ENCODE peak calls at places on chromosome 19, in eight cellular contexts. One of them, this sample, is unnamed.

GRCh38 chr19:38805180-38805579 is 7.6 kb downstream of the LGALS4 start:
- DNase-seq in AG10803: no peak
- DNase-seq in NCI-H1105 treated with DMSO at 0.1 percent for 48 hours: no peak
- DNase-seq in activated CD8-positive, alpha-beta memory T cell treated with anti-CD3 and anti-CD28 coated beads for 48 hours: no peak
- DNase-seq in fibroblast of the aortic adventitia: peak; percentile 2
- DNase-seq in HTR-8/SVneo: no peak
- DNase-seq in naive thymus-derived CD8-positive, alpha-beta T cell: no peak
- DNase-seq in hippocampal formation: no peak
- DNase-seq in this sample: no peak

GRCh38 chr19:46602392-46603194 is 1.5 kb downstream of the CALM3 start:
- DNase-seq in NCI-H1105 treated with DMSO at 0.1 percent for 48 hours: no peak
- DNase-seq in fibroblast of the aortic adventitia: peak; percentile 23
- DNase-seq in hippocampal formation: no peak
- DNase-seq in naive thymus-derived CD8-positive, alpha-beta T cell: no peak
- DNase-seq in HTR-8/SVneo: no peak
- DNase-seq in AG10803: no peak
- DNase-seq in activated CD8-positive, alpha-beta memory T cell treated with anti-CD3 and anti-CD28 coated beads for 48 hours: no peak
- DNase-seq in this sample: no peak

GRCh38 chr19:43224855-43225253 is 19.4 kb upstream of the PSG4 start:
- DNase-seq in naive thymus-derived CD8-positive, alpha-beta T cell: no peak
- DNase-seq in AG10803: no peak
- DNase-seq in fibroblast of the aortic adventitia: no peak
- DNase-seq in activated CD8-positive, alpha-beta memory T cell treated with anti-CD3 and anti-CD28 coated beads for 48 hours: no peak
- DNase-seq in NCI-H1105 treated with DMSO at 0.1 percent for 48 hours: no peak
- DNase-seq in HTR-8/SVneo: no peak
- DNase-seq in hippocampal formation: no peak
- DNase-seq in this sample: no peak

GRCh38 chr19:35301961-35302360 is 10.0 kb downstream of the MAG start:
- DNase-seq in activated CD8-positive, alpha-beta memory T cell treated with anti-CD3 and anti-CD28 coated beads for 48 hours: no peak
- DNase-seq in NCI-H1105 treated with DMSO at 0.1 percent for 48 hours: no peak
- DNase-seq in HTR-8/SVneo: no peak
- DNase-seq in AG10803: no peak
- DNase-seq in naive thymus-derived CD8-positive, alpha-beta T cell: no peak
- DNase-seq in fibroblast of the aortic adventitia: no peak
- DNase-seq in hippocampal formation: no peak
- DNase-seq in this sample: no peak

GRCh38 chr19:50264483-50265186 is 61.2 kb downstream of the MYH14 start:
- DNase-seq in fibroblast of the aortic adventitia: no peak
- DNase-seq in HTR-8/SVneo: no peak
- DNase-seq in activated CD8-positive, alpha-beta memory T cell treated with anti-CD3 and anti-CD28 coated beads for 48 hours: no peak
- DNase-seq in hippocampal formation: no peak
- DNase-seq in NCI-H1105 treated with DMSO at 0.1 percent for 48 hours: no peak
- DNase-seq in naive thymus-derived CD8-positive, alpha-beta T cell: no peak
- DNase-seq in AG10803: no peak
- DNase-seq in this sample: no peak

GRCh38 chr19:43820098-43820860 is 6.8 kb upstream of the ZNF283 start:
- DNase-seq in naive thymus-derived CD8-positive, alpha-beta T cell: no peak
- DNase-seq in hippocampal formation: no peak
- DNase-seq in NCI-H1105 treated with DMSO at 0.1 percent for 48 hours: no peak
- DNase-seq in fibroblast of the aortic adventitia: peak; percentile 39
- DNase-seq in HTR-8/SVneo: peak; percentile 18
- DNase-seq in AG10803: peak; percentile 43
- DNase-seq in activated CD8-positive, alpha-beta memory T cell treated with anti-CD3 and anti-CD28 coated beads for 48 hours: no peak
- DNase-seq in this sample: peak; percentile 69

GRCh38 chr19:19606021-19606420 is 12.5 kb downstream of the PBX4 start:
- DNase-seq in NCI-H1105 treated with DMSO at 0.1 percent for 48 hours: no peak
- DNase-seq in hippocampal formation: no peak
- DNase-seq in naive thymus-derived CD8-positive, alpha-beta T cell: peak; percentile 73
- DNase-seq in fibroblast of the aortic adventitia: no peak
- DNase-seq in HTR-8/SVneo: no peak
- DNase-seq in AG10803: no peak
- DNase-seq in activated CD8-positive, alpha-beta memory T cell treated with anti-CD3 and anti-CD28 coated beads for 48 hours: no peak
- DNase-seq in this sample: no peak

GRCh38 chr19:3057275-3057714 is 5.0 kb downstream of the TLE5 start:
- DNase-seq in naive thymus-derived CD8-positive, alpha-beta T cell: no peak
- DNase-seq in NCI-H1105 treated with DMSO at 0.1 percent for 48 hours: peak; percentile 38
- DNase-seq in fibroblast of the aortic adventitia: peak; percentile 65
- DNase-seq in hippocampal formation: peak; percentile 57
- DNase-seq in AG10803: peak; percentile 49
- DNase-seq in activated CD8-positive, alpha-beta memory T cell treated with anti-CD3 and anti-CD28 coated beads for 48 hours: no peak
- DNase-seq in HTR-8/SVneo: no peak
- DNase-seq in this sample: peak; percentile 68

GRCh38 chr19:39671739-39672363 is 16.1 kb downstream of the LGALS16 start:
- DNase-seq in AG10803: peak; percentile 29
- DNase-seq in HTR-8/SVneo: peak; percentile 38
- DNase-seq in fibroblast of the aortic adventitia: peak; percentile 66
- DNase-seq in activated CD8-positive, alpha-beta memory T cell treated with anti-CD3 and anti-CD28 coated beads for 48 hours: no peak
- DNase-seq in naive thymus-derived CD8-positive, alpha-beta T cell: peak; percentile 76
- DNase-seq in NCI-H1105 treated with DMSO at 0.1 percent for 48 hours: peak; percentile 58
- DNase-seq in hippocampal formation: no peak
- DNase-seq in this sample: peak; percentile 46

GRCh38 chr19:11931051-11931450 is 6.1 kb downstream of the ZNF700 start:
- DNase-seq in hippocampal formation: no peak
- DNase-seq in activated CD8-positive, alpha-beta memory T cell treated with anti-CD3 and anti-CD28 coated beads for 48 hours: no peak
- DNase-seq in HTR-8/SVneo: no peak
- DNase-seq in fibroblast of the aortic adventitia: no peak
- DNase-seq in naive thymus-derived CD8-positive, alpha-beta T cell: no peak
- DNase-seq in AG10803: no peak
- DNase-seq in NCI-H1105 treated with DMSO at 0.1 percent for 48 hours: no peak
- DNase-seq in this sample: no peak

GRCh38 chr19:31105761-31106160 is 243.5 kb downstream of the TSHZ3 start:
- DNase-seq in NCI-H1105 treated with DMSO at 0.1 percent for 48 hours: no peak
- DNase-seq in activated CD8-positive, alpha-beta memory T cell treated with anti-CD3 and anti-CD28 coated beads for 48 hours: no peak
- DNase-seq in naive thymus-derived CD8-positive, alpha-beta T cell: no peak
- DNase-seq in HTR-8/SVneo: no peak
- DNase-seq in fibroblast of the aortic adventitia: no peak
- DNase-seq in hippocampal formation: no peak
- DNase-seq in AG10803: no peak
- DNase-seq in this sample: no peak

GRCh38 chr19:39197808-39198207 is 1.0 kb downstream of the NCCRP1 start:
- DNase-seq in HTR-8/SVneo: no peak
- DNase-seq in AG10803: no peak
- DNase-seq in activated CD8-positive, alpha-beta memory T cell treated with anti-CD3 and anti-CD28 coated beads for 48 hours: no peak
- DNase-seq in naive thymus-derived CD8-positive, alpha-beta T cell: no peak
- DNase-seq in fibroblast of the aortic adventitia: no peak
- DNase-seq in hippocampal formation: no peak
- DNase-seq in NCI-H1105 treated with DMSO at 0.1 percent for 48 hours: no peak
- DNase-seq in this sample: no peak

GRCh38 chr19:3365447-3366103 is 808 bp upstream of the NFIC start:
- DNase-seq in activated CD8-positive, alpha-beta memory T cell treated with anti-CD3 and anti-CD28 coated beads for 48 hours: no peak
- DNase-seq in fibroblast of the aortic adventitia: peak; percentile 67
- DNase-seq in HTR-8/SVneo: peak; percentile 54
- DNase-seq in hippocampal formation: peak; percentile 59
- DNase-seq in AG10803: peak; percentile 64
- DNase-seq in naive thymus-derived CD8-positive, alpha-beta T cell: no peak
- DNase-seq in NCI-H1105 treated with DMSO at 0.1 percent for 48 hours: peak; percentile 56
- DNase-seq in this sample: no peak

GRCh38 chr19:49613374-49613773 is 22.4 kb downstream of the PRR12 start:
- DNase-seq in hippocampal formation: no peak
- DNase-seq in HTR-8/SVneo: peak; percentile 27
- DNase-seq in NCI-H1105 treated with DMSO at 0.1 percent for 48 hours: no peak
- DNase-seq in fibroblast of the aortic adventitia: peak; percentile 12
- DNase-seq in naive thymus-derived CD8-positive, alpha-beta T cell: no peak
- DNase-seq in AG10803: no peak
- DNase-seq in activated CD8-positive, alpha-beta memory T cell treated with anti-CD3 and anti-CD28 coated beads for 48 hours: no peak
- DNase-seq in this sample: peak; percentile 26

GRCh38 chr19:18292460-18292809 is 11.0 kb upstream of the JUND start:
- DNase-seq in HTR-8/SVneo: no peak
- DNase-seq in fibroblast of the aortic adventitia: no peak
- DNase-seq in naive thymus-derived CD8-positive, alpha-beta T cell: no peak
- DNase-seq in activated CD8-positive, alpha-beta memory T cell treated with anti-CD3 and anti-CD28 coated beads for 48 hours: no peak
- DNase-seq in NCI-H1105 treated with DMSO at 0.1 percent for 48 hours: no peak
- DNase-seq in hippocampal formation: no peak
- DNase-seq in AG10803: no peak
- DNase-seq in this sample: no peak

GRCh38 chr19:37935341-37935740 is 28.3 kb downstream of the SIPA1L3 start:
- DNase-seq in activated CD8-positive, alpha-beta memory T cell treated with anti-CD3 and anti-CD28 coated beads for 48 hours: no peak
- DNase-seq in hippocampal formation: no peak
- DNase-seq in fibroblast of the aortic adventitia: no peak
- DNase-seq in naive thymus-derived CD8-positive, alpha-beta T cell: no peak
- DNase-seq in NCI-H1105 treated with DMSO at 0.1 percent for 48 hours: no peak
- DNase-seq in HTR-8/SVneo: no peak
- DNase-seq in AG10803: no peak
- DNase-seq in this sample: no peak

GRCh38 chr19:16876904-16877361 is 11.9 kb upstream of the F2RL3 start:
- DNase-seq in AG10803: no peak
- DNase-seq in NCI-H1105 treated with DMSO at 0.1 percent for 48 hours: no peak
- DNase-seq in activated CD8-positive, alpha-beta memory T cell treated with anti-CD3 and anti-CD28 coated beads for 48 hours: no peak
- DNase-seq in hippocampal formation: no peak
- DNase-seq in naive thymus-derived CD8-positive, alpha-beta T cell: no peak
- DNase-seq in HTR-8/SVneo: no peak
- DNase-seq in fibroblast of the aortic adventitia: no peak
- DNase-seq in this sample: no peak

GRCh38 chr19:10811391-10812111 is 24.5 kb downstream of the TMED1 start:
- DNase-seq in fibroblast of the aortic adventitia: no peak
- DNase-seq in NCI-H1105 treated with DMSO at 0.1 percent for 48 hours: no peak
- DNase-seq in HTR-8/SVneo: no peak
- DNase-seq in activated CD8-positive, alpha-beta memory T cell treated with anti-CD3 and anti-CD28 coated beads for 48 hours: no peak
- DNase-seq in naive thymus-derived CD8-positive, alpha-beta T cell: no peak
- DNase-seq in hippocampal formation: no peak
- DNase-seq in AG10803: no peak
- DNase-seq in this sample: no peak

GRCh38 chr19:46909356-46909755 is 48.6 kb downstream of the ARHGAP35 start:
- DNase-seq in fibroblast of the aortic adventitia: no peak
- DNase-seq in NCI-H1105 treated with DMSO at 0.1 percent for 48 hours: no peak
- DNase-seq in naive thymus-derived CD8-positive, alpha-beta T cell: no peak
- DNase-seq in activated CD8-positive, alpha-beta memory T cell treated with anti-CD3 and anti-CD28 coated beads for 48 hours: no peak
- DNase-seq in HTR-8/SVneo: no peak
- DNase-seq in AG10803: no peak
- DNase-seq in hippocampal formation: no peak
- DNase-seq in this sample: no peak

GRCh38 chr19:46786236-46787039 is 2.0 kb downstream of the SLC1A5 start:
- DNase-seq in HTR-8/SVneo: peak; percentile 76
- DNase-seq in hippocampal formation: no peak
- DNase-seq in fibroblast of the aortic adventitia: peak; percentile 90
- DNase-seq in NCI-H1105 treated with DMSO at 0.1 percent for 48 hours: no peak
- DNase-seq in activated CD8-positive, alpha-beta memory T cell treated with anti-CD3 and anti-CD28 coated beads for 48 hours: peak; percentile 73
- DNase-seq in AG10803: peak; percentile 95
- DNase-seq in naive thymus-derived CD8-positive, alpha-beta T cell: peak; percentile 84
- DNase-seq in this sample: peak; percentile 81

GRCh38 chr19:52941941-52942370 is 18.7 kb upstream of the ZNF888 start:
- DNase-seq in hippocampal formation: no peak
- DNase-seq in activated CD8-positive, alpha-beta memory T cell treated with anti-CD3 and anti-CD28 coated beads for 48 hours: no peak
- DNase-seq in fibroblast of the aortic adventitia: peak; percentile 27
- DNase-seq in AG10803: peak; percentile 21
- DNase-seq in naive thymus-derived CD8-positive, alpha-beta T cell: no peak
- DNase-seq in NCI-H1105 treated with DMSO at 0.1 percent for 48 hours: peak; percentile 57
- DNase-seq in HTR-8/SVneo: no peak
- DNase-seq in this sample: peak; percentile 10

GRCh38 chr19:367561-367960 is 23.0 kb upstream of the MIER2 start:
- DNase-seq in activated CD8-positive, alpha-beta memory T cell treated with anti-CD3 and anti-CD28 coated beads for 48 hours: no peak
- DNase-seq in naive thymus-derived CD8-positive, alpha-beta T cell: no peak
- DNase-seq in HTR-8/SVneo: no peak
- DNase-seq in AG10803: no peak
- DNase-seq in hippocampal formation: no peak
- DNase-seq in fibroblast of the aortic adventitia: no peak
- DNase-seq in NCI-H1105 treated with DMSO at 0.1 percent for 48 hours: no peak
- DNase-seq in this sample: no peak

GRCh38 chr19:7618771-7619510 is 10.4 kb downstream of the XAB2 start:
- DNase-seq in hippocampal formation: no peak
- DNase-seq in AG10803: no peak
- DNase-seq in HTR-8/SVneo: no peak
- DNase-seq in fibroblast of the aortic adventitia: peak; percentile 5
- DNase-seq in activated CD8-positive, alpha-beta memory T cell treated with anti-CD3 and anti-CD28 coated beads for 48 hours: no peak
- DNase-seq in NCI-H1105 treated with DMSO at 0.1 percent for 48 hours: no peak
- DNase-seq in naive thymus-derived CD8-positive, alpha-beta T cell: no peak
- DNase-seq in this sample: no peak

GRCh38 chr19:3266092-3266693 is 41.7 kb downstream of the CELF5 start:
- DNase-seq in AG10803: no peak
- DNase-seq in HTR-8/SVneo: no peak
- DNase-seq in hippocampal formation: no peak
- DNase-seq in naive thymus-derived CD8-positive, alpha-beta T cell: no peak
- DNase-seq in NCI-H1105 treated with DMSO at 0.1 percent for 48 hours: no peak
- DNase-seq in fibroblast of the aortic adventitia: no peak
- DNase-seq in activated CD8-positive, alpha-beta memory T cell treated with anti-CD3 and anti-CD28 coated beads for 48 hours: no peak
- DNase-seq in this sample: no peak

GRCh38 chr19:38440592-38440991 is 7.1 kb downstream of the RYR1 start:
- DNase-seq in hippocampal formation: no peak
- DNase-seq in AG10803: no peak
- DNase-seq in HTR-8/SVneo: no peak
- DNase-seq in naive thymus-derived CD8-positive, alpha-beta T cell: no peak
- DNase-seq in activated CD8-positive, alpha-beta memory T cell treated with anti-CD3 and anti-CD28 coated beads for 48 hours: no peak
- DNase-seq in NCI-H1105 treated with DMSO at 0.1 percent for 48 hours: no peak
- DNase-seq in fibroblast of the aortic adventitia: no peak
- DNase-seq in this sample: no peak

GRCh38 chr19:31784631-31785237 is 435.5 kb upstream of the TSHZ3 start:
- DNase-seq in HTR-8/SVneo: no peak
- DNase-seq in AG10803: no peak
- DNase-seq in fibroblast of the aortic adventitia: no peak
- DNase-seq in hippocampal formation: no peak
- DNase-seq in NCI-H1105 treated with DMSO at 0.1 percent for 48 hours: no peak
- DNase-seq in activated CD8-positive, alpha-beta memory T cell treated with anti-CD3 and anti-CD28 coated beads for 48 hours: no peak
- DNase-seq in naive thymus-derived CD8-positive, alpha-beta T cell: no peak
- DNase-seq in this sample: no peak

GRCh38 chr19:524062-524674 is 7.4 kb upstream of the CDC34 start:
- DNase-seq in AG10803: peak; percentile 25
- DNase-seq in HTR-8/SVneo: no peak
- DNase-seq in fibroblast of the aortic adventitia: no peak
- DNase-seq in hippocampal formation: no peak
- DNase-seq in activated CD8-positive, alpha-beta memory T cell treated with anti-CD3 and anti-CD28 coated beads for 48 hours: no peak
- DNase-seq in NCI-H1105 treated with DMSO at 0.1 percent for 48 hours: no peak
- DNase-seq in naive thymus-derived CD8-positive, alpha-beta T cell: peak; percentile 62
- DNase-seq in this sample: peak; percentile 32

GRCh38 chr19:33248104-33248503 is 22.5 kb upstream of the SLC7A10 start:
- DNase-seq in activated CD8-positive, alpha-beta memory T cell treated with anti-CD3 and anti-CD28 coated beads for 48 hours: no peak
- DNase-seq in hippocampal formation: no peak
- DNase-seq in fibroblast of the aortic adventitia: no peak
- DNase-seq in AG10803: no peak
- DNase-seq in HTR-8/SVneo: no peak
- DNase-seq in naive thymus-derived CD8-positive, alpha-beta T cell: no peak
- DNase-seq in NCI-H1105 treated with DMSO at 0.1 percent for 48 hours: no peak
- DNase-seq in this sample: no peak

GRCh38 chr19:48806518-48806817 is 4.4 kb downstream of the BCAT2 start:
- DNase-seq in naive thymus-derived CD8-positive, alpha-beta T cell: no peak
- DNase-seq in AG10803: no peak
- DNase-seq in HTR-8/SVneo: no peak
- DNase-seq in activated CD8-positive, alpha-beta memory T cell treated with anti-CD3 and anti-CD28 coated beads for 48 hours: no peak
- DNase-seq in NCI-H1105 treated with DMSO at 0.1 percent for 48 hours: no peak
- DNase-seq in hippocampal formation: peak; percentile 26
- DNase-seq in fibroblast of the aortic adventitia: no peak
- DNase-seq in this sample: no peak

GRCh38 chr19:48695743-48696352 is at the start of gene FUT2:
- DNase-seq in hippocampal formation: no peak
- DNase-seq in HTR-8/SVneo: no peak
- DNase-seq in AG10803: no peak
- DNase-seq in NCI-H1105 treated with DMSO at 0.1 percent for 48 hours: no peak
- DNase-seq in activated CD8-positive, alpha-beta memory T cell treated with anti-CD3 and anti-CD28 coated beads for 48 hours: no peak
- DNase-seq in naive thymus-derived CD8-positive, alpha-beta T cell: no peak
- DNase-seq in fibroblast of the aortic adventitia: no peak
- DNase-seq in this sample: no peak

GRCh38 chr19:31071157-31071855 is 277.9 kb downstream of the TSHZ3 start:
- DNase-seq in HTR-8/SVneo: no peak
- DNase-seq in naive thymus-derived CD8-positive, alpha-beta T cell: no peak
- DNase-seq in fibroblast of the aortic adventitia: no peak
- DNase-seq in hippocampal formation: no peak
- DNase-seq in NCI-H1105 treated with DMSO at 0.1 percent for 48 hours: no peak
- DNase-seq in activated CD8-positive, alpha-beta memory T cell treated with anti-CD3 and anti-CD28 coated beads for 48 hours: no peak
- DNase-seq in AG10803: no peak
- DNase-seq in this sample: no peak

GRCh38 chr19:15248106-15248505 is 15.9 kb upstream of the EPHX3 start:
- DNase-seq in naive thymus-derived CD8-positive, alpha-beta T cell: no peak
- DNase-seq in AG10803: no peak
- DNase-seq in NCI-H1105 treated with DMSO at 0.1 percent for 48 hours: no peak
- DNase-seq in fibroblast of the aortic adventitia: no peak
- DNase-seq in activated CD8-positive, alpha-beta memory T cell treated with anti-CD3 and anti-CD28 coated beads for 48 hours: no peak
- DNase-seq in hippocampal formation: no peak
- DNase-seq in HTR-8/SVneo: no peak
- DNase-seq in this sample: no peak

GRCh38 chr19:5480427-5480836 is 25.2 kb downstream of the ZNRF4 start:
- DNase-seq in AG10803: no peak
- DNase-seq in fibroblast of the aortic adventitia: no peak
- DNase-seq in activated CD8-positive, alpha-beta memory T cell treated with anti-CD3 and anti-CD28 coated beads for 48 hours: peak; percentile 7
- DNase-seq in naive thymus-derived CD8-positive, alpha-beta T cell: no peak
- DNase-seq in hippocampal formation: no peak
- DNase-seq in NCI-H1105 treated with DMSO at 0.1 percent for 48 hours: no peak
- DNase-seq in HTR-8/SVneo: peak; percentile 26
- DNase-seq in this sample: peak; percentile 35

GRCh38 chr19:12596927-12597548 is 13.6 kb downstream of the ZNF490 start:
- DNase-seq in NCI-H1105 treated with DMSO at 0.1 percent for 48 hours: no peak
- DNase-seq in HTR-8/SVneo: no peak
- DNase-seq in fibroblast of the aortic adventitia: no peak
- DNase-seq in hippocampal formation: no peak
- DNase-seq in activated CD8-positive, alpha-beta memory T cell treated with anti-CD3 and anti-CD28 coated beads for 48 hours: no peak
- DNase-seq in AG10803: no peak
- DNase-seq in naive thymus-derived CD8-positive, alpha-beta T cell: no peak
- DNase-seq in this sample: no peak